ENCODE peak calls at places on chromosomes 5 and 9, in five cellular contexts. H is dorsolateral prefrontal cortex, C is uterus, L is PC-9, T is PC-3. N is an unnamed sample.

GRCh38 chr9:100011062-100011681 is 87.6 kb downstream of the ERP44 start:
- DNase-seq in C (no peak), L (peak), H (no peak), T (peak), N (peak)

GRCh38 chr5:72523960-72524582 is 16.9 kb upstream of the ZNF366 start:
- DNase-seq in C (no peak), T (peak), H (no peak), L (no peak), N (peak)

GRCh38 chr9:94603259-94603776 is 9.7 kb upstream of the FBP2 start:
- DNase-seq in C (peak), T (peak), H (peak), L (peak), N (peak)

GRCh38 chr5:58378613-58379385 is 81.1 kb downstream of the PLK2 start:
- DNase-seq in H (no peak), T (no peak), C (no peak), L (no peak), N (no peak)

GRCh38 chr9:133307271-133307670 is 28.7 kb downstream of the SURF6 start:
- DNase-seq in T (no peak), L (no peak), C (no peak), H (no peak), N (no peak)

GRCh38 chr9:79362100-79363081 is 209.4 kb upstream of the TLE4 start:
- DNase-seq in L (peak), T (peak), H (no peak), C (no peak), N (no peak)

GRCh38 chr5:74765929-74766328 is 988 bp downstream of the GFM2 start:
- DNase-seq in L (no peak), H (no peak), T (no peak), C (no peak), N (no peak)

GRCh38 chr5:15092801-15093200 is 221.2 kb upstream of the ANKH start:
- DNase-seq in C (no peak), H (no peak), L (no peak), T (no peak), N (no peak)

GRCh38 chr9:69891696-69892095 is 71.1 kb downstream of the CFAP95 start:
- DNase-seq in H (no peak), T (no peak), L (no peak), C (no peak), N (no peak)

GRCh38 chr9:7169717-7170348 is 412.1 kb downstream of the KDM4C start:
- DNase-seq in C (no peak), T (no peak), L (no peak), H (no peak), N (no peak)

GRCh38 chr9:19640023-19640422 is 148.8 kb downstream of the SLC24A2 start:
- DNase-seq in T (no peak), H (no peak), L (no peak), C (no peak), N (no peak)

GRCh38 chr5:56350595-56351170 is 117.6 kb upstream of the ANKRD55 start:
- DNase-seq in T (peak), H (no peak), L (peak), C (peak), N (no peak)

GRCh38 chr5:178502401-178503100 is 87.6 kb downstream of the COL23A1 start:
- DNase-seq in T (peak), C (no peak), L (no peak), H (no peak), N (no peak)

GRCh38 chr9:105503873-105504272 is 54.1 kb upstream of the FKTN start:
- DNase-seq in L (no peak), C (no peak), H (no peak), T (peak), N (no peak)

GRCh38 chr5:154885438-154885837 is 27.0 kb downstream of the CNOT8 start:
- DNase-seq in T (no peak), C (no peak), L (no peak), H (no peak), N (no peak)

GRCh38 chr9:77464591-77465125 is 183.5 kb downstream of the GNA14 start:
- DNase-seq in H (no peak), C (no peak), L (no peak), T (no peak), N (no peak)

GRCh38 chr5:151659001-151659754 is 27.5 kb downstream of the SPARC start:
- DNase-seq in T (peak), H (peak), L (peak), C (peak), N (peak)

GRCh38 chr9:101477736-101478135 is 42.2 kb upstream of the ALDOB start:
- DNase-seq in C (no peak), L (no peak), T (no peak), H (peak), N (no peak)

GRCh38 chr5:432928-433791 is 9.8 kb upstream of the EXOC3 start:
- DNase-seq in C (no peak), T (no peak), L (no peak), H (no peak), N (no peak)

GRCh38 chr9:134297082-134297415 is 29.2 kb upstream of the RXRA start:
- DNase-seq in H (no peak), C (no peak), T (no peak), L (no peak), N (no peak)

GRCh38 chr5:76386360-76386759 is 16.7 kb upstream of the IQGAP2 start:
- DNase-seq in T (no peak), H (no peak), C (no peak), L (peak), N (no peak)

GRCh38 chr9:92501671-92502393 is 19.5 kb upstream of the ASPN start:
- DNase-seq in C (peak), L (no peak), H (no peak), T (peak), N (peak)

GRCh38 chr9:91075279-91075678 is 273.7 kb downstream of the SYK start:
- DNase-seq in C (no peak), T (no peak), L (no peak), H (no peak), N (no peak)

GRCh38 chr5:92330365-92330764 is 947.2 kb upstream of the ARRDC3 start:
- DNase-seq in T (no peak), C (no peak), H (no peak), L (no peak), N (no peak)

GRCh38 chr5:66864240-66864884 is 268.2 kb downstream of the MAST4 start:
- DNase-seq in T (peak), C (no peak), H (no peak), L (peak), N (no peak)

GRCh38 chr5:28388428-28388827 is 1350.0 kb upstream of the CDH9 start:
- DNase-seq in L (no peak), C (no peak), H (no peak), T (no peak), N (no peak)

GRCh38 chr9:19512432-19512831 is 103.6 kb downstream of the ACER2 start:
- DNase-seq in T (no peak), L (no peak), H (no peak), C (no peak), N (no peak)

GRCh38 chr5:82480331-82480730 is 202.2 kb upstream of the RPS23 start:
- DNase-seq in T (no peak), C (no peak), L (no peak), H (no peak), N (no peak)

GRCh38 chr9:111271481-111272080 is 58.4 kb downstream of the OR2K2 start:
- DNase-seq in T (no peak), L (no peak), H (no peak), C (no peak), N (no peak)

GRCh38 chr9:31393240-31393639 is 991.2 kb upstream of the ACO1 start:
- DNase-seq in C (no peak), H (no peak), L (no peak), T (no peak), N (no peak)

GRCh38 chr9:4489562-4489918 is 728 bp upstream of the SLC1A1 start:
- DNase-seq in T (peak), H (peak), C (no peak), L (peak), N (no peak)

GRCh38 chr5:97096096-97096648 is 46.2 kb downstream of the LIX1 start:
- DNase-seq in L (no peak), T (no peak), H (no peak), C (no peak), N (no peak)

GRCh38 chr5:103624035-103624461 is 61.5 kb upstream of the NUDT12 start:
- DNase-seq in C (no peak), H (no peak), L (no peak), T (peak), N (no peak)

GRCh38 chr5:178284996-178285395 is 52.4 kb upstream of the PHYKPL start:
- DNase-seq in C (no peak), T (no peak), H (no peak), L (no peak), N (no peak)

GRCh38 chr5:57435701-57436134 is 46.9 kb downstream of the ACTBL2 start:
- DNase-seq in C (no peak), L (peak), T (peak), H (no peak), N (no peak)

GRCh38 chr9:31100311-31100710 is 1284.1 kb upstream of the ACO1 start:
- DNase-seq in T (no peak), H (no peak), C (no peak), L (no peak), N (no peak)

GRCh38 chr9:106868096-106868495 is 5.1 kb downstream of the ZNF462 start:
- DNase-seq in T (no peak), C (no peak), H (no peak), L (no peak), N (no peak)

GRCh38 chr9:106868565-106868964 is 5.6 kb downstream of the ZNF462 start:
- DNase-seq in T (no peak), H (no peak), L (no peak), C (peak), N (no peak)

GRCh38 chr9:106872641-106873040 is 9.7 kb downstream of the ZNF462 start:
- DNase-seq in C (no peak), L (no peak), H (no peak), T (no peak), N (no peak)

GRCh38 chr9:106869028-106869427 is 6.1 kb downstream of the ZNF462 start:
- DNase-seq in H (no peak), C (no peak), T (no peak), L (no peak), N (no peak)

DNA sequence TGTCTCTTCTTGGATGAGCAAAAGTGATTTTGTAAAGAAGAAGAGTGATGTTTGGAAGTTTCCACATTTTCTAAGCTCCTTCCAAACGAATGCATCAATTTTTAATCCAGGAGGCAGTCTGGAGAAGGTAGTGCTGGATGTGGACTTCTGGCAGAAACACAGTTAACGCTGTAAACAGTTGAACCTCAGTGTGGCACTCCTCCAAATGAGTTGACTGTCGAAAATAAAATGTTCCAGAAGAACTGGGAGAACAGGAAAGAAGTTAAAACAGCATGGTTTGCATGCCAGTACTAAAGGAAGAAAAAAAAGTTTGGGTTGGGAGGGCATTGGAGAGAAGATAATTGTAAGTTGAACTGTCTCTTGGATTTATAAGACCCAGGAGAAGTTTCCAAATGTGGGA is 6.5 kb downstream of the ZNF462 start:
- DNase-seq in L (no peak), C (no peak), H (no peak), T (peak), N (no peak)
- H3K4me3 ChIP-seq in L (no peak), C (no peak), H (no peak), T (no peak), N (no peak)

GRCh38 chr5:146218163-146218562 is 14.8 kb downstream of the RBM27 start:
- DNase-seq in L (no peak), T (no peak), H (no peak), C (no peak), N (no peak)

GRCh38 chr5:146219243-146219642 is 15.8 kb downstream of the RBM27 start:
- DNase-seq in T (no peak), C (no peak), L (no peak), H (no peak), N (no peak)

GRCh38 chr5:146221234-146221633 is 17.8 kb downstream of the RBM27 start:
- DNase-seq in L (no peak), C (no peak), H (no peak), T (no peak), N (no peak)

GRCh38 chr5:146223179-146223578 is 19.8 kb downstream of the RBM27 start:
- DNase-seq in T (no peak), L (no peak), H (no peak), C (no peak), N (no peak)

DNA sequence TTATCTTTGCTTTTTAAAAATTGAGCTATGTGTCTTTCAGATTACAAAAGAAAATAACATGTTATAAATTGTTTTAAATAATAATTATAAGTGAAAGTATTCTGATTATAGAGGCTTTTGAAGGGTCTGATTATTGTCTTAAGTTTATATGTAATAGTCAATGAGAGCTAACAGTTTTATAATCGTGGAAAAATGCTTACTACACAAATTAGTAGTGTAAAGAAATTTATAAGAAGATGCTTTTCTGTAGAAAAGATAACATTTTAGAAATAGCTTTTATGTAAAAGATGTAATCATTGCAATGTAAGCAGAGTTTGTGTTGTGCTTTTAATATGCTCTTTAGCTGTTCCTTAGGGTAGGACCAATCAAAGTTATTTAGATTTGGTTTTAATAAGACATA is 18.6 kb downstream of the RBM27 start:
- DNase-seq in L (no peak), T (no peak), C (no peak), H (no peak), N (no peak)
- H3K4me3 ChIP-seq in L (no peak), T (no peak), C (no peak), H (no peak), N (no peak)

DNA sequence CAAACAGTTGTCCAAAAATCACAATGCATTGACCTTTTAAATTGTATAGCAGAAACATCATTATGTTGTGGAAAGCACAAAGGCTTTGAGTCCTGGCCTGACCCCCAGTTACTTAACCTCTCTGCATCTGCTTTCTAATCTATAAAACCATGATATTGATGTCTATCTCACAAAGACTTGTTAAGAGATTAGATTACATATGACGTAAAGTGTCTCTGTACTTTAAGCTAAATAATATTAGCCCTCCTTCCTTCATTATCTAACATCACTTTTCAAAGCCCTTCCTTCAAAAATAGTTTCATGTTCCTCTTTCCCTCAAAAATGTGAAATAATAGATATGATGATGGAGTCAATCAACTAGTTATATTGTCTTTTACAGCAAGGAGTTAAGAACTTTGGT is 3.4 kb downstream of the ADAMTS6 start:
- DNase-seq in L (no peak), H (no peak), T (no peak), C (no peak), N (no peak)
- H3K4me3 ChIP-seq in L (no peak), H (no peak), T (no peak), C (no peak), N (no peak)

GRCh38 chr9:83299556-83299955 is 236.6 kb upstream of the RASEF start:
- DNase-seq in H (peak), T (peak), C (no peak), L (peak), N (no peak)
- H3K4me3 ChIP-seq in H (no peak), T (peak), C (no peak), L (peak), N (no peak)

DNA sequence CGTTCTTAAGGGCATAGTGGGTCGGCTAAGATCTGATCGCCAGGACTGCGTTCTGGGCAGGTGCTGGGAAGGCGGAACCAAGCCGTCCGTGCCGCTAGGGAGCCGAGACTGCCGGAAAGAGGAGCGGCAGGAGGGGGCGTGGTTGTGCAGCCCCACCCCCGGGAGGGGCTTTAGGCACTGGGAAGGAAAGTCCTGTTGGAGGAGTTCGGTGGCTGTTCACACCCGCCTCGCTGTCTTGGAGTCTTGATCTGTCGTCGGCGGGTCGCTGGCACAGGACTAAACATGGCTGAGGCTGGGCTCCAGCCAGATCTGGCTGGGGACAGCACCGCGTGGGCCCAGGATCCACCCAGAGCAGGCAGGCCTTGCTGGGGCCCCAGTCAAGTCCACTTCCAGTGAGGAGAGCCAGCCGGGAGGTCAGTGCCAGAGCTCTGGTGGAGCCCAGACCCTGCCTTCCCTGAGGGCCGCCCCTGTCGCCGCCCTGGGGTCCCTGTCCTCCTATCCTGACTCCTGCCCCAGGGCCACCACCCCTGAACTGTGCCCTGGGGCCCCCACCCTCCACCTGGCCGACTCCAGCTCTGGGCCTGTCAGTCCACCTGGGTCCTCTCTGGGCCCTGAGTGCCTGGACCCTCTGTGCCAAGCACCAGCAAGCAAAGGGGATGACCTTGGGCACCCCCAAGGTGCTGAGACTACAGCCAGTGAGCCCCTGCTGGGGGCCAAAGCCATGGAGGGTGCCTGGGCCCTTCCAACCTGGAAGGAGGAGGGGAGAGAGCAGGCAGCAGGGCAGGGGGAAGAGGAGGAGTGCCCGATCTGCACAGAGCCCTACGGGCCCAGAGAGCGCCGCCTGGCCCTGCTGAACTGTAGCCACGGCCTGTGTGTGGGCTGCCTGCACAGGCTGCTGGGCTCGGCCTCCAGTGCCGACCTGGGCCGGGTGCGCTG is 4.5 kb downstream of the RNF208 start:
- DNase-seq in T (peak), C (peak), L (peak), H (no peak), N (no peak)
- H3K4me3 ChIP-seq in T (peak), C (no peak), L (peak), H (peak), N (no peak)

GRCh38 chr9:127961613-127962150 is 19.1 kb downstream of the EEIG1 start:
- DNase-seq in C (no peak), L (no peak), T (no peak), H (no peak), N (no peak)
- H3K4me3 ChIP-seq in C (no peak), L (no peak), T (no peak), H (no peak), N (no peak)